ENCODE peak calls at places on chromosomes 12 and 14, in four cellular contexts. K is mesothelial cell of epicardium, P is OCI-LY7, V is fibroblast of mammary gland. M is an unnamed sample.

GRCh38 chr12:31896514-31897039 is 62.6 kb upstream of the RESF1 start:
- DNase-seq in K (no peak), P (peak), V (peak), M (no peak)

GRCh38 chr14:23058654-23059504 is 1.6 kb upstream of the CDH24 start:
- DNase-seq in K (no peak), P (no peak), V (no peak), M (no peak)

GRCh38 chr12:80064269-80064668 is 35.1 kb upstream of the OTOGL start:
- DNase-seq in K (no peak), P (no peak), V (no peak), M (no peak)

GRCh38 chr12:27290501-27291168 is 42.0 kb upstream of the BMAL2 start:
- DNase-seq in K (no peak), P (no peak), V (no peak), M (no peak)

GRCh38 chr12:86719381-86719780 is 463.2 kb upstream of the MGAT4C start:
- DNase-seq in K (no peak), P (no peak), V (peak), M (no peak)

GRCh38 chr12:51678086-51678724 is 87.2 kb downstream of the SCN8A start:
- DNase-seq in K (no peak), P (peak), V (peak), M (peak)

GRCh38 chr12:67650528-67651379 is 2.2 kb downstream of the DYRK2 start:
- DNase-seq in K (no peak), P (peak), V (no peak), M (no peak)

GRCh38 chr14:91924871-91925726 is 22.4 kb downstream of the FBLN5 start:
- DNase-seq in K (no peak), P (no peak), V (peak), M (no peak)

GRCh38 chr12:7178481-7178880 is 11.0 kb upstream of the PEX5 start:
- DNase-seq in K (no peak), P (no peak), V (no peak), M (no peak)

GRCh38 chr12:19539836-19540235 is 100.5 kb downstream of the AEBP2 start:
- DNase-seq in K (no peak), P (no peak), V (no peak), M (no peak)

GRCh38 chr14:100246809-100247428 is 8.0 kb downstream of the YY1 start:
- DNase-seq in K (no peak), P (peak), V (peak), M (peak)

GRCh38 chr14:37559386-37559785 is 35.7 kb downstream of the FOXA1 start:
- DNase-seq in K (no peak), P (no peak), V (peak), M (no peak)

DNA sequence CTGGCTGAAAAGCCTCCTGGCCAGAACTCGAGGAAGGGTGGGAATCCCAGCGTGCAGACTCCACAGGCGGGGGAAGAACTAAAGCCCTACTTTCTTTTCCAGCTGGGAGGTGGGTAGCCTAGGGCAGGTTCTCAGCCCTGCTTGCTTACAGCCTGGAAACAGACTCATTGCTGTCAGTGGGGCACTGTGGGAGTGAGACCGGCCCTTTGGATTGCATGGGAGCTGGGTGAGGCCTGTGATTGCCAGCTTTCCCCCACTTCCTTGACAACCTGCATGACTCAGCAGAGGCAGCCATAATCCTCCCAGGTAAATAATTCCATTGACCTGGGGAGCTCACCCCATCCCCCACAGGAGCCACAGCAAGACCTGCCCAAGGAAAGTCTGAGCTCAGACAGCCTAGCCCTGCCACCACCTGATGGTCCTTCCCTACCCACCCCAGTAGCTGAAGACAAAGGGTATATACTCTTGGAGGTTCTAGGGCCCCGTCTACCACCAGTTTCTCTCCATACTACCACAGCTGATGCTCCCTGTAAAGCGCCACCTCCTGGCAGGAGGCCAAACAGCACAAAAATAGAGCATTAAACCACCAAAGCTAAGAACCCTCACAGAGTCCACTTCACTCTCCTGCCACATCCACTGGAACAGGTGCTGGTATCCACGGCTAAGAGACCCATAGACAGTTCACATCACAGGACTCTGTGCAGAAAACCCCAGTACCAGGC is 294.1 kb downstream of the SEC23A start:
- DNase-seq in K (no peak), P (no peak), V (no peak), M (no peak)
- TF ChIP-seq CTCF in K (no peak), P (peak), V (no peak), M (peak)

GRCh38 chr14:73025544-73025943 is 1.4 kb downstream of the ZFYVE1 start:
- DNase-seq in K (no peak), P (no peak), V (peak), M (no peak)
- TF ChIP-seq CTCF in K (no peak), P (no peak), V (no peak), M (no peak)

GRCh38 chr14:52272375-52272774 is 4.9 kb downstream of the PTGDR start:
- DNase-seq in K (no peak), P (peak), V (peak), M (peak)
- TF ChIP-seq CTCF in K (no peak), P (peak), V (peak), M (peak)

GRCh38 chr12:106682594-106683234 is 91.8 kb upstream of the RIC8B start:
- DNase-seq in K (no peak), P (peak), V (peak), M (no peak)
- TF ChIP-seq CTCF in K (no peak), P (peak), V (peak), M (peak)

GRCh38 chr12:42237052-42237852 is 796 bp downstream of the YAF2 start:
- DNase-seq in K (peak), P (peak), V (peak), M (peak)
- TF ChIP-seq CTCF in K (no peak), P (peak), V (no peak), M (peak)

GRCh38 chr12:123808167-123808566 is 46.1 kb downstream of the DNAH10 start:
- DNase-seq in K (no peak), P (no peak), V (peak), M (no peak)
- TF ChIP-seq CTCF in K (no peak), P (no peak), V (peak), M (peak)

GRCh38 chr12:129064201-129064881 is 211.1 kb downstream of the GLT1D1 start:
- DNase-seq in K (no peak), P (no peak), V (no peak), M (no peak)
- TF ChIP-seq CTCF in K (no peak), P (no peak), V (no peak), M (no peak)

GRCh38 chr14:96257056-96257455 is 1.0 kb downstream of the BDKRB1 start:
- DNase-seq in K (no peak), P (no peak), V (no peak), M (no peak)

GRCh38 chr14:96255501-96256366 is at the start of gene BDKRB1:
- DNase-seq in K (no peak), P (no peak), V (peak), M (no peak)

GRCh38 chr14:96254696-96255095 is 1.3 kb upstream of the BDKRB1 start:
- DNase-seq in K (no peak), P (no peak), V (no peak), M (no peak)

GRCh38 chr14:96257900-96258299 is 1.9 kb downstream of the BDKRB1 start:
- DNase-seq in K (no peak), P (no peak), V (no peak), M (no peak)

GRCh38 chr14:96256420-96256819 is 410 bp downstream of the BDKRB1 start:
- DNase-seq in K (no peak), P (no peak), V (peak), M (no peak)
- TF ChIP-seq CTCF in K (no peak), P (no peak), V (peak), M (no peak)

M was measured in D721Med.